ENCODE peak calls at places on chromosomes 4 and X, in eight cellular contexts. X is mucosa of descending colon; V is AG20443; R is foreskin fibroblast; N is GM23248; A is activated CD4-positive, CD25-positive, alpha-beta regulatory T cell; Q is posterior cingulate gyrus; H is Calu3. Z is an unnamed sample.
A peak's percentile ranks its signal among the peaks of the same experiment; 100 is the strongest.

GRCh38 chr4:76059750-76060149 is 14.8 kb upstream of the ART3 start:
- DNase-seq in X (no peak), V (no peak), N (no peak), A (no peak), Q (no peak), R (peak; percentile 41), H (no peak), Z (no peak)

GRCh38 chr4:137949746-137950145 is 292.4 kb downstream of the SLC7A11 start:
- DNase-seq in N (peak; percentile 26), Q (no peak), R (peak; percentile 71), X (no peak), H (no peak), V (no peak), A (no peak), Z (no peak)

GRCh38 chr4:144754562-144755410 is 108.8 kb downstream of the HHIP start:
- DNase-seq in A (no peak), N (peak; percentile 57), Q (no peak), H (peak; percentile 20), R (peak; percentile 67), X (no peak), V (peak; percentile 33), Z (no peak)

GRCh38 chr4:112141366-112142138 is 3.7 kb upstream of the FAM241A start:
- DNase-seq in X (no peak), Q (no peak), H (no peak), V (no peak), R (peak; percentile 19), N (no peak), A (no peak), Z (no peak)

GRCh38 chr4:158410272-158410671 is 111.4 kb upstream of the RXFP1 start:
- DNase-seq in X (no peak), N (peak; percentile 49), R (peak; percentile 67), H (no peak), Q (no peak), V (peak; percentile 40), A (no peak), Z (no peak)

GRCh38 chr4:118846981-118847380 is 11.1 kb upstream of the SEC24D start:
- DNase-seq in R (no peak), X (no peak), Q (no peak), H (no peak), V (no peak), N (no peak), A (no peak), Z (no peak)

GRCh38 chr4:3836802-3837601 is 70.8 kb downstream of the ADRA2C start:
- DNase-seq in X (peak; percentile 20), V (no peak), A (no peak), H (peak; percentile 15), R (no peak), N (peak; percentile 22), Q (no peak), Z (no peak)

GRCh38 chrX:31350808-31351074 is 278.9 kb upstream of the FTHL17 start:
- DNase-seq in H (no peak), A (no peak), Q (no peak), X (no peak), R (no peak), N (no peak), V (no peak), Z (no peak)

GRCh38 chr4:170651786-170652185 is 562.0 kb upstream of the AADAT start:
- DNase-seq in V (no peak), X (no peak), Q (no peak), N (peak; percentile 26), A (no peak), H (no peak), R (peak; percentile 47), Z (no peak)

GRCh38 chr4:113613503-113613902 is 148.0 kb downstream of the CAMK2D start:
- DNase-seq in Q (no peak), X (no peak), H (no peak), A (no peak), N (peak; percentile 33), R (no peak), V (no peak), Z (no peak)

GRCh38 chr4:137610960-137611359 is 78.7 kb upstream of the PCDH18 start:
- DNase-seq in Q (no peak), H (peak; percentile 15), V (peak; percentile 20), R (peak; percentile 15), A (no peak), X (no peak), N (peak; percentile 43), Z (no peak)

GRCh38 chr4:182175788-182176519 is 67.2 kb upstream of the TENM3 start:
- DNase-seq in R (no peak), N (no peak), H (peak; percentile 56), X (no peak), A (no peak), V (no peak), Q (no peak), Z (no peak)

GRCh38 chr4:85824166-85824945 is 349.4 kb downstream of the ARHGAP24 start:
- DNase-seq in Q (no peak), A (no peak), X (no peak), V (no peak), H (no peak), R (no peak), N (peak; percentile 47), Z (no peak)

GRCh38 chrX:154457491-154458115 is 478 bp upstream of the PLXNA3 start:
- DNase-seq in R (peak; percentile 67), N (peak; percentile 52), Q (no peak), X (peak; percentile 79), H (peak; percentile 68), V (peak; percentile 79), A (peak; percentile 64), Z (no peak)

GRCh38 chr4:184825394-184826314 is at the start of gene ACSL1:
- DNase-seq in X (peak; percentile 89), N (peak; percentile 87), H (peak; percentile 68), A (peak; percentile 73), R (peak; percentile 89), Q (peak; percentile 84), V (peak; percentile 99), Z (peak; percentile 73)

GRCh38 chr4:157984285-157984911 is 188.4 kb downstream of the GASK1B start:
- DNase-seq in Q (no peak), N (no peak), H (no peak), R (no peak), X (no peak), A (no peak), V (no peak), Z (no peak)

Z was measured in dorsolateral prefrontal cortex.